ENCODE peak calls at places on chromosomes 1 and 21, in four cellular contexts. N is IMR-90, B is K562, Q is endothelial cell of umbilical vein. R is an unnamed sample.

GRCh38 chr21:44011123-44011773 is 861 bp upstream of the TRAPPC10 start:
- DNase-seq in N (no peak), B (peak), Q (no peak), R (no peak)

GRCh38 chr1:182348916-182349747 is 42.5 kb downstream of the GLUL start:
- DNase-seq in N (no peak), B (no peak), Q (no peak), R (no peak)

GRCh38 chr21:44730028-44730395 is 18.6 kb upstream of the TSPEAR start:
- DNase-seq in B (no peak), Q (no peak), N (no peak), R (no peak)

GRCh38 chr1:152013664-152014237 is 20.1 kb upstream of the S100A10 start:
- DNase-seq in Q (peak), B (peak), N (peak), R (no peak)

GRCh38 chr21:21309510-21309909 is 311.3 kb downstream of the NCAM2 start:
- DNase-seq in B (no peak), N (no peak), Q (no peak), R (no peak)

GRCh38 chr21:15039607-15040299 is 25.0 kb downstream of the NRIP1 start:
- DNase-seq in B (no peak), N (no peak), Q (no peak), R (no peak)

GRCh38 chr1:237124856-237125462 is 83.0 kb downstream of the RYR2 start:
- DNase-seq in Q (no peak), N (no peak), B (peak), R (no peak)

GRCh38 chr1:178031856-178032320 is 62.0 kb upstream of the RASAL2 start:
- DNase-seq in N (peak), Q (peak), B (peak), R (no peak)

GRCh38 chr1:152747831-152748230 is 10.0 kb upstream of the KPRP start:
- DNase-seq in N (no peak), B (no peak), Q (no peak), R (no peak)

GRCh38 chr1:168531605-168532345 is 12.0 kb downstream of the XCL2 start:
- DNase-seq in Q (no peak), N (no peak), B (no peak), R (no peak)

DNA sequence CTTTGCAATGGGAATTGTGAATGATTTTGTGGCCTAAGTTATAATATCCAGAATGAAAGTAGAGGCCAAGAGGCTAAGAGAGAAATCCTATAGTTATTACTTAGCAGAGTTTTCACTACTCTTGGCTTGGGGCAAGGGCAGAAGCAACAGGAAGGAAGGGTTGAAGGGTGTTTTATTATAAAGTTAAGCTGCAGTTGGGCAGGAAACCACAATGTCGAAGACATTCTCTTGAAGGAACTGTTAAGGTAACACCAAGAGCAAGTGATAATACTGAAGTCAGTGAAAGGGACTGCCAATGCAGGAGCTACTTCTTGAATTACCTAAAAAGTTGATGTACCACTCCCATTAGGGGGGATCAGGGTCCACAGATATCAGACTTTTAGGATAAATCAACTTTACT is 8.3 kb downstream of the XCL2 start:
- DNase-seq in Q (no peak), N (no peak), B (no peak), R (no peak)
- TF ChIP-seq FOS in Q (no peak), N (no peak), B (no peak), R (no peak)

GRCh38 chr1:160494620-160495019 is 28.4 kb downstream of the SLAMF6 start:
- DNase-seq in Q (no peak), N (no peak), B (peak), R (no peak)
- TF ChIP-seq FOS in Q (no peak), N (no peak), B (no peak), R (no peak)

GRCh38 chr1:54069792-54070548 is 16.6 kb downstream of the TCEANC2 start:
- DNase-seq in Q (peak), B (peak), N (peak), R (no peak)
- TF ChIP-seq FOS in Q (no peak), B (no peak), N (no peak), R (no peak)

GRCh38 chr1:213201380-213202155 is 150.5 kb downstream of the RPS6KC1 start:
- DNase-seq in B (no peak), N (peak), Q (no peak), R (no peak)
- TF ChIP-seq FOS in B (no peak), N (no peak), Q (no peak), R (no peak)

GRCh38 chr1:228650141-228650540 is 85.1 kb upstream of the RHOU start:
- DNase-seq in N (no peak), Q (no peak), B (peak), R (no peak)

GRCh38 chr1:228648647-228649383 is 86.5 kb upstream of the RHOU start:
- DNase-seq in B (no peak), Q (no peak), N (no peak), R (no peak)

GRCh38 chr1:228647523-228648444 is 87.5 kb upstream of the RHOU start:
- DNase-seq in N (no peak), B (peak), Q (no peak), R (no peak)

GRCh38 chr1:228650946-228651345 is 84.3 kb upstream of the RHOU start:
- DNase-seq in N (no peak), B (no peak), Q (no peak), R (no peak)

DNA sequence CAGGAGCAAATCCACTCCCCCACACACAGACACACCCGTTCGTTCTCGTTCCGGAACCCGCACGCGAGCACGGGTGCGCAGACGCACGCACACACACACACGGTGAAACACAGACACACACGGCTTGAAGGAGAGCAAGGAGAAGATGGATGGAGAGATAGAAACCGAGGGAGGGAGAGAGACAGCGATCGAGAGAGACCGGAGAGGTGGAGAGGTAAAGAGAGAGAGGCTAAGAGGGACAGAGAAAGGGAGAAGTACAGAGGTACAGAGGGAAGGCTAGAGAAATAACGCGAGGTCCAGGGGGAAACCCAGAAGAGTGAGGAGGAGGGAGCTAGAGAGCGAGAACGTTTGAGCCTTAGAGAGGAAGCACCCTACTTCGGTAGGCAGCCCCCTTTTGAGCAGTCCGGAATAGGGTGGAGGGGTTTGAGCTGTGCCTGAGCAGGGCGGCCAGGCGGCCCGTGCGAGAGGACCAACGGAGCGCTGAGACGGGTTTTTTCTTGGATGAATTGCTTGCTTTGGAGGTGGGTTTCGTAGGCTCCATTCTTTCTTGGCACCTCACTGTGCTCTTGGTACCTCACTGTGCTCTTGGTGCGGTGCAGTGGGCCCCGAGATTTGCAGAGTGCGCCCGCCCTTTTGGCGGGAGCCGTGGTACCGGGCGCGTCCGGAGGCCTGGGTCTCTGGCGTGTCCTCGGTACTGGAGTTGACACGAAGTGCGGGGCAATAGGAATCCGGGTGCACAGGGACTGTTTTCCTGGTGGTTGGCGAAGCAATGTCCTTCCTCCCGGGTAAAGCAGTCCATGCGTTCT is 88.4 kb upstream of the RHOU start:
- DNase-seq in N (peak), Q (peak), B (peak), R (no peak)
- TF ChIP-seq FOS in N (no peak), Q (no peak), B (no peak), R (no peak)